ENCODE peak calls at places on chromosomes 16 and 17, in ten cellular contexts. N, V, Q, U, H, K, P, C, Y and D are unnamed samples.
A peak's percentile ranks its signal among the peaks of the same experiment; 100 is the strongest.

GRCh38 chr16:77736879-77737278 is 14.6 kb downstream of the NUDT7 start:
- DNase-seq in Y (no peak), K (no peak), Q (no peak), N (no peak), P (no peak), H (no peak), V (no peak), U (no peak), C (no peak), D (no peak)

GRCh38 chr17:50129303-50129945 is 536 bp downstream of the SAMD14 start:
- DNase-seq in V (no peak), H (no peak), N (peak; percentile 68), K (no peak), P (peak; percentile 58), U (no peak), Q (peak; percentile 36), C (no peak), Y (no peak), D (peak; percentile 83)

GRCh38 chr16:10871157-10871991 is 5.6 kb upstream of the CIITA start:
- DNase-seq in Q (no peak), P (peak; percentile 96), V (peak; percentile 41), K (peak; percentile 42), N (peak; percentile 85), Y (no peak), H (no peak), C (peak; percentile 57), U (peak; percentile 40), D (no peak)

GRCh38 chr17:73255671-73256181 is 6.0 kb downstream of the CPSF4L start:
- DNase-seq in U (peak; percentile 55), K (peak; percentile 25), P (peak; percentile 27), N (no peak), V (no peak), C (peak; percentile 41), Y (peak; percentile 46), H (no peak), Q (peak; percentile 7), D (peak; percentile 84)

GRCh38 chr16:72094266-72094610 is 591 bp downstream of the DHX38 start:
- DNase-seq in K (no peak), V (no peak), U (no peak), Q (no peak), C (no peak), H (no peak), P (peak; percentile 27), N (no peak), Y (no peak), D (no peak)

GRCh38 chr17:5555254-5555653 is 29.1 kb downstream of the NLRP1 start:
- DNase-seq in H (no peak), V (no peak), K (peak; percentile 24), C (no peak), N (no peak), Q (no peak), P (peak; percentile 81), U (no peak), Y (no peak), D (no peak)

GRCh38 chr16:46649571-46649970 is 28.4 kb upstream of the SHCBP1 start:
- DNase-seq in P (peak; percentile 72), C (no peak), K (no peak), U (peak; percentile 40), V (no peak), H (no peak), Y (no peak), Q (no peak), N (no peak), D (peak; percentile 62)

GRCh38 chr16:65388592-65388991 is 266.7 kb upstream of the CDH11 start:
- DNase-seq in P (peak; percentile 81), Q (no peak), Y (no peak), V (no peak), N (no peak), C (no peak), H (no peak), K (peak; percentile 91), U (no peak), D (no peak)

GRCh38 chr17:67129283-67129682 is 84.9 kb downstream of the CACNG1 start:
- DNase-seq in C (no peak), K (no peak), Y (no peak), V (no peak), U (no peak), Q (no peak), N (no peak), P (no peak), H (no peak), D (no peak)

GRCh38 chr16:28168991-28169554 is 42.7 kb downstream of the XPO6 start:
- DNase-seq in Y (no peak), U (no peak), N (no peak), C (no peak), K (no peak), P (no peak), Q (peak; percentile 22), V (no peak), H (no peak), D (peak; percentile 36)

GRCh38 chr17:77402159-77402731 is 261.5 kb downstream of the SEC14L1 start:
- DNase-seq in V (no peak), C (no peak), Q (no peak), Y (no peak), P (no peak), K (no peak), U (no peak), H (no peak), N (no peak), D (peak; percentile 81)

GRCh38 chr17:77403854-77404253 is 263.1 kb downstream of the SEC14L1 start:
- DNase-seq in V (no peak), H (no peak), U (no peak), K (no peak), Y (no peak), Q (no peak), N (no peak), C (no peak), P (no peak), D (no peak)

GRCh38 chr17:77399319-77399959 is 258.7 kb downstream of the SEC14L1 start:
- DNase-seq in P (no peak), C (no peak), U (no peak), Q (no peak), V (no peak), H (no peak), N (no peak), K (no peak), Y (no peak), D (no peak)

GRCh38 chr17:77398274-77398673 is 257.5 kb downstream of the SEC14L1 start:
- DNase-seq in K (no peak), Y (no peak), P (no peak), H (no peak), C (no peak), N (no peak), Q (no peak), U (no peak), V (no peak), D (no peak)

GRCh38 chr17:77400445-77400870 is 259.7 kb downstream of the SEC14L1 start:
- DNase-seq in Q (peak; percentile 48), H (no peak), P (no peak), Y (no peak), K (peak; percentile 38), C (no peak), U (peak; percentile 62), V (no peak), N (no peak), D (no peak)
- H3K27ac ChIP-seq in Q (peak overlapping the region; percentile 70), H (peak overlapping the region; percentile 68), P (peak overlapping the region; percentile 17), Y (no peak overlapping the region), K (no peak overlapping the region), C (no peak overlapping the region), U (peak overlapping the region; percentile 84), V (peak overlapping the region; percentile 61), N (peak overlapping the region; percentile 27), D (peak overlapping the region; percentile 37)

DNA sequence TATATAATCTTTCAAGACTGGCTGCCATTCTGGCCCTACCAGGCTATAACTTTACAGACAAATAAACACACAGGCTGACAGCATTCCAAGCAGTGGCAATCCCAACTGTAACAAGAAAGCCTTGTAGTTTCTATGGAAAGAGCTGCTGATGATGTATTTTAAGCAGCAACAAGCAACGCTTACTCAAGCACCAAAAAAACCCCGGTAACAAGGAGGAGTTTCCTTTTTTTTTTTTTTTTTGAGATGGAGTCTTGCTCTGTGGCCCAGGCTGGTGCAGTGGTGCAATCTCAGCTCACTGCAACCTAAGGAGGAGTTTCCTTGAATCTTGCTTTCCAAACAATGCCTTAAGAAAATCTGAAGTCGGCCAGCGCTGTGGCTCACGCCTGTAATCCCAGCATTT is 23.1 kb downstream of the LSM12 start:
- DNase-seq in P (no peak), H (no peak), V (no peak), N (no peak), K (no peak), U (no peak), Y (no peak), C (no peak), Q (no peak), D (no peak)
- H3K27ac ChIP-seq in P (peak overlapping the region; percentile 34), H (peak overlapping the region; percentile 7), V (no peak overlapping the region), N (no peak overlapping the region), K (no peak overlapping the region), U (peak overlapping the region; percentile 71), Y (no peak overlapping the region), C (peak overlapping the region; percentile 63), Q (no peak overlapping the region), D (no peak overlapping the region)

DNA sequence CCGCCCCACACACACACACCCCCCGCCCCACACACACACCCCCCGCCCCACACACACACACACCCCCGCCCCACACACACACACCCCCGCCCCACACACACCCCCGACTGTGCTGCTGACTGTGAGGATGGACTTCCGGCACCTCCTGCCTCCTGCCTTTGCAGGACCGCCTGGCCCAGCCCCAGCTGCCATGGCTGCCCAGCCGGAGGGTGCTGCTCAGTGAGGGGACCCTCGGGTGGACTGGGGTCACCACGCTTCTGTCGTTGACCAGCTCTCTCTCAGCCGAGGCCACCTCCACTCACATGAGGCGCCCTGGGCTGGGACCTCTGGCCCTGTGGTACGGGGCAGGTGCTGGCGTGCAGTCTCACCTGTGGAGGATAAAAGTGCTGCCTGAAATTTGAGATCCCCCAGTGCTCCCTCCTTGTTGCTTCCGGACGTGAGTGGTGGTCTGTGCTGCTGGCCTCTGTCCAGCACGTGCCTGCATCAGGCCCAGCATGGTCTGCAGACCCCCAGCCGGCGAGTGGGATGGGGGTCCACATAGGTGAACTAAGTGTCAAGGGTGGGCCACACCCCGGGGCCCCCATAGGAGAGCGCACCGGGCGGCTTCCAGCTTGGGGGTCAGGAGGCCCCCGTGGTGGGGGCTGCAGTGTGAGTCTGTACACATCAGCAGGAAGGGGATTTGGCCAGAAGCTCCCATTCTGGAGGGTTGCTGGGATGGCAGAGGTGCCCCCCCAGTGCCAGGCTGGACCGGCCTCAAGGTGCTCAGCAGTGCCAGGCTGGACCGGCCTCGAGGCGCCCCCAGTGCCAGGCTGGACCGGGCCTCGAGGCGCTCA is 11.2 kb downstream of the METRNL start:
- DNase-seq in U (no peak), P (no peak), H (no peak), C (no peak), Y (no peak), V (no peak), N (no peak), K (no peak), Q (no peak), D (no peak)
- H3K27ac ChIP-seq in U (no peak overlapping the region), P (no peak overlapping the region), H (peak overlapping the region; percentile 78), C (peak overlapping the region; percentile 72), Y (no peak overlapping the region), V (peak overlapping the region; percentile 59), N (peak overlapping the region; percentile 81), K (no peak overlapping the region), Q (no peak overlapping the region), D (peak overlapping the region; percentile 76)

DNA sequence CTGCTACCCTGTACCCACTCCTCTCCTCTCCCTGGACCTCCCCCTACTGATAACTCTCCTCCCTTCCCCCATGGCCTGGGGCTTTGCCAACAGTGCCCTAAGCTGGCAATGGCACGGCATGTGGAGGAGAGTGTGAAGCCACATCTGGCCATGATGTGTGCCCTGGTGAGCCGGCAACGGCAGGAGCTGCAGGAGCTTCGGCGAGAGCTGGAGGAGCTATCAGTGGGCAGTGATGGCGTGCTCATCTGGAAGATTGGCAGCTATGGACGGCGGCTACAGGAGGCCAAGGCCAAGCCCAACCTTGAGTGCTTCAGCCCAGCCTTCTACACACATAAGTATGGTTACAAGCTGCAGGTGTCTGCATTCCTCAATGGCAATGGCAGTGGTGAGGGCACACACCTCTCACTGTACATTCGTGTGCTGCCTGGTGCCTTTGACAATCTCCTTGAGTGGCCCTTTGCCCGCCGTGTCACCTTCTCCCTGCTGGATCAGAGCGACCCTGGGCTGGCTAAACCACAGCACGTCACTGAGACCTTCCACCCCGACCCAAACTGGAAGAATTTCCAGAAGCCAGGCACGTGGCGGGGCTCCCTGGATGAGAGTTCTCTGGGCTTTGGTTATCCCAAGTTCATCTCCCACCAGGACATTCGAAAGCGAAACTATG is 5.2 kb downstream of the TRAF4 start:
- DNase-seq in H (no peak), N (peak; percentile 66), K (no peak), Q (no peak), C (no peak), P (no peak), Y (no peak), U (no peak), V (no peak), D (no peak)
- H3K27ac ChIP-seq in H (peak overlapping the region; percentile 93), N (peak overlapping the region; percentile 94), K (no peak overlapping the region), Q (no peak overlapping the region), C (peak overlapping the region; percentile 68), P (no peak overlapping the region), Y (peak overlapping the region; percentile 6), U (no peak overlapping the region), V (no peak overlapping the region), D (peak overlapping the region; percentile 97)